ENCODE peak calls at places on chromosomes 5 and 9, in eight cellular contexts. One of them, this sample, is unnamed.

GRCh38 chr5:94969174-94969573 is 315.7 kb downstream of the MCTP1 start:
- DNase-seq in GM12891: no peak
- DNase-seq in HCT116: peak
- DNase-seq in spleen: no peak
- DNase-seq in transverse colon: no peak
- DNase-seq in sigmoid colon: no peak
- DNase-seq in endothelial cell of umbilical vein: peak
- DNase-seq in stomach: no peak
- DNase-seq in this sample: no peak

GRCh38 chr5:72356361-72356760 is 36.2 kb downstream of the PTCD2 start:
- DNase-seq in HCT116: no peak
- DNase-seq in sigmoid colon: no peak
- DNase-seq in transverse colon: no peak
- DNase-seq in spleen: no peak
- DNase-seq in stomach: no peak
- DNase-seq in GM12891: no peak
- DNase-seq in endothelial cell of umbilical vein: no peak
- DNase-seq in this sample: no peak

GRCh38 chr9:130446111-130446861 is 1.5 kb downstream of the ASS1 start:
- DNase-seq in HCT116: no peak
- DNase-seq in spleen: no peak
- DNase-seq in transverse colon: peak
- DNase-seq in endothelial cell of umbilical vein: no peak
- DNase-seq in sigmoid colon: peak
- DNase-seq in GM12891: no peak
- DNase-seq in stomach: peak
- DNase-seq in this sample: peak

GRCh38 chr5:107826311-107827000 is 155.7 kb upstream of the EFNA5 start:
- DNase-seq in endothelial cell of umbilical vein: no peak
- DNase-seq in GM12891: no peak
- DNase-seq in spleen: no peak
- DNase-seq in stomach: no peak
- DNase-seq in HCT116: no peak
- DNase-seq in transverse colon: no peak
- DNase-seq in sigmoid colon: no peak
- DNase-seq in this sample: no peak

GRCh38 chr5:159186319-159186718 is 23.0 kb downstream of the RNF145 start:
- DNase-seq in HCT116: no peak
- DNase-seq in GM12891: no peak
- DNase-seq in spleen: no peak
- DNase-seq in stomach: no peak
- DNase-seq in endothelial cell of umbilical vein: no peak
- DNase-seq in sigmoid colon: no peak
- DNase-seq in transverse colon: no peak
- DNase-seq in this sample: no peak

GRCh38 chr5:68362331-68362730 is 146.8 kb downstream of the PIK3R1 start:
- DNase-seq in stomach: no peak
- DNase-seq in spleen: no peak
- DNase-seq in HCT116: no peak
- DNase-seq in endothelial cell of umbilical vein: no peak
- DNase-seq in transverse colon: no peak
- DNase-seq in sigmoid colon: no peak
- DNase-seq in GM12891: no peak
- DNase-seq in this sample: no peak

GRCh38 chr5:143606043-143606752 is 202.7 kb upstream of the NR3C1 start:
- DNase-seq in HCT116: no peak
- DNase-seq in spleen: no peak
- DNase-seq in sigmoid colon: no peak
- DNase-seq in stomach: no peak
- DNase-seq in endothelial cell of umbilical vein: no peak
- DNase-seq in GM12891: peak
- DNase-seq in transverse colon: no peak
- DNase-seq in this sample: no peak

GRCh38 chr5:80885698-80886000 is 74.5 kb upstream of the RASGRF2 start:
- DNase-seq in GM12891: no peak
- DNase-seq in HCT116: no peak
- DNase-seq in sigmoid colon: no peak
- DNase-seq in endothelial cell of umbilical vein: peak
- DNase-seq in spleen: no peak
- DNase-seq in transverse colon: no peak
- DNase-seq in stomach: no peak
- DNase-seq in this sample: no peak

GRCh38 chr9:69755205-69755604 is 4.6 kb downstream of the PTAR1 start:
- DNase-seq in spleen: no peak
- DNase-seq in stomach: no peak
- DNase-seq in endothelial cell of umbilical vein: no peak
- DNase-seq in sigmoid colon: no peak
- DNase-seq in GM12891: no peak
- DNase-seq in HCT116: no peak
- DNase-seq in transverse colon: no peak
- DNase-seq in this sample: no peak

GRCh38 chr9:118009585-118009984 is 305.4 kb downstream of the TLR4 start:
- DNase-seq in GM12891: no peak
- DNase-seq in sigmoid colon: no peak
- DNase-seq in endothelial cell of umbilical vein: no peak
- DNase-seq in HCT116: no peak
- DNase-seq in spleen: no peak
- DNase-seq in stomach: no peak
- DNase-seq in transverse colon: no peak
- DNase-seq in this sample: no peak

GRCh38 chr9:27715651-27716050 is 142.4 kb upstream of the C9orf72 start:
- DNase-seq in stomach: no peak
- DNase-seq in transverse colon: no peak
- DNase-seq in endothelial cell of umbilical vein: no peak
- DNase-seq in HCT116: no peak
- DNase-seq in spleen: no peak
- DNase-seq in sigmoid colon: no peak
- DNase-seq in GM12891: no peak
- DNase-seq in this sample: no peak

GRCh38 chr5:125412561-125413535 is 666.4 kb upstream of the ZNF608 start:
- DNase-seq in spleen: peak
- DNase-seq in sigmoid colon: peak
- DNase-seq in stomach: peak
- DNase-seq in endothelial cell of umbilical vein: peak
- DNase-seq in GM12891: no peak
- DNase-seq in HCT116: no peak
- DNase-seq in transverse colon: peak
- DNase-seq in this sample: peak

GRCh38 chr9:14222149-14222835 is 91.6 kb downstream of the NFIB start:
- DNase-seq in endothelial cell of umbilical vein: no peak
- DNase-seq in sigmoid colon: no peak
- DNase-seq in stomach: no peak
- DNase-seq in transverse colon: no peak
- DNase-seq in GM12891: no peak
- DNase-seq in HCT116: no peak
- DNase-seq in spleen: no peak
- DNase-seq in this sample: no peak

GRCh38 chr9:2494571-2494970 is 127.0 kb upstream of the VLDLR start:
- DNase-seq in stomach: no peak
- DNase-seq in spleen: no peak
- DNase-seq in transverse colon: no peak
- DNase-seq in HCT116: no peak
- DNase-seq in GM12891: no peak
- DNase-seq in sigmoid colon: no peak
- DNase-seq in endothelial cell of umbilical vein: no peak
- DNase-seq in this sample: no peak

GRCh38 chr5:52993367-52993766 is 4.2 kb downstream of the ITGA2 start:
- DNase-seq in sigmoid colon: no peak
- DNase-seq in HCT116: no peak
- DNase-seq in transverse colon: no peak
- DNase-seq in stomach: no peak
- DNase-seq in GM12891: no peak
- DNase-seq in spleen: no peak
- DNase-seq in endothelial cell of umbilical vein: no peak
- DNase-seq in this sample: no peak

GRCh38 chr9:79939819-79940218 is 368.1 kb downstream of the TLE4 start:
- DNase-seq in HCT116: no peak
- DNase-seq in endothelial cell of umbilical vein: peak
- DNase-seq in transverse colon: no peak
- DNase-seq in stomach: peak
- DNase-seq in spleen: no peak
- DNase-seq in GM12891: no peak
- DNase-seq in sigmoid colon: no peak
- DNase-seq in this sample: no peak

GRCh38 chr9:109493648-109494047 is 4.5 kb downstream of the PTPN3 start:
- DNase-seq in endothelial cell of umbilical vein: no peak
- DNase-seq in transverse colon: no peak
- DNase-seq in stomach: no peak
- DNase-seq in spleen: no peak
- DNase-seq in HCT116: no peak
- DNase-seq in sigmoid colon: no peak
- DNase-seq in GM12891: no peak
- DNase-seq in this sample: no peak

GRCh38 chr9:99666571-99666970 is 155.1 kb upstream of the NR4A3 start:
- DNase-seq in transverse colon: no peak
- DNase-seq in spleen: no peak
- DNase-seq in endothelial cell of umbilical vein: no peak
- DNase-seq in GM12891: no peak
- DNase-seq in sigmoid colon: no peak
- DNase-seq in HCT116: no peak
- DNase-seq in stomach: no peak
- DNase-seq in this sample: no peak

GRCh38 chr5:172417130-172417802 is 37.1 kb downstream of the SH3PXD2B start:
- DNase-seq in sigmoid colon: peak
- DNase-seq in endothelial cell of umbilical vein: no peak
- DNase-seq in spleen: no peak
- DNase-seq in transverse colon: no peak
- DNase-seq in HCT116: no peak
- DNase-seq in GM12891: no peak
- DNase-seq in stomach: no peak
- DNase-seq in this sample: no peak
- TF ChIP-seq POLR2AphosphoS5 in sigmoid colon: no peak
- TF ChIP-seq POLR2AphosphoS5 in endothelial cell of umbilical vein: no peak
- TF ChIP-seq POLR2AphosphoS5 in spleen: no peak
- TF ChIP-seq POLR2AphosphoS5 in transverse colon: no peak
- TF ChIP-seq POLR2AphosphoS5 in HCT116: no peak
- TF ChIP-seq POLR2AphosphoS5 in GM12891: no peak
- TF ChIP-seq POLR2AphosphoS5 in stomach: no peak
- TF ChIP-seq POLR2AphosphoS5 in this sample: no peak

GRCh38 chr5:176548967-176549444 is at the start of gene CDHR2:
- DNase-seq in HCT116: no peak
- DNase-seq in transverse colon: peak
- DNase-seq in endothelial cell of umbilical vein: no peak
- DNase-seq in GM12891: no peak
- DNase-seq in stomach: no peak
- DNase-seq in spleen: no peak
- DNase-seq in sigmoid colon: no peak
- DNase-seq in this sample: no peak
- TF ChIP-seq POLR2A in HCT116: no peak
- TF ChIP-seq POLR2A in transverse colon: peak
- TF ChIP-seq POLR2A in endothelial cell of umbilical vein: no peak
- TF ChIP-seq POLR2A in GM12891: no peak
- TF ChIP-seq POLR2A in stomach: no peak
- TF ChIP-seq POLR2A in spleen: no peak
- TF ChIP-seq POLR2A in sigmoid colon: no peak
- TF ChIP-seq POLR2A in this sample: no peak

GRCh38 chr5:177505075-177505474 is 4.6 kb downstream of the DOK3 start:
- DNase-seq in sigmoid colon: no peak
- DNase-seq in spleen: peak
- DNase-seq in endothelial cell of umbilical vein: no peak
- DNase-seq in GM12891: no peak
- DNase-seq in transverse colon: no peak
- DNase-seq in HCT116: no peak
- DNase-seq in stomach: no peak
- DNase-seq in this sample: no peak

GRCh38 chr5:177501874-177502678 is 4.7 kb upstream of the PDLIM7 start:
- DNase-seq in HCT116: no peak
- DNase-seq in transverse colon: no peak
- DNase-seq in endothelial cell of umbilical vein: no peak
- DNase-seq in sigmoid colon: no peak
- DNase-seq in GM12891: no peak
- DNase-seq in spleen: no peak
- DNase-seq in stomach: no peak
- DNase-seq in this sample: no peak

GRCh38 chr5:177502886-177503285 is 5.5 kb upstream of the PDLIM7 start:
- DNase-seq in HCT116: no peak
- DNase-seq in transverse colon: no peak
- DNase-seq in sigmoid colon: no peak
- DNase-seq in endothelial cell of umbilical vein: no peak
- DNase-seq in GM12891: no peak
- DNase-seq in stomach: no peak
- DNase-seq in spleen: no peak
- DNase-seq in this sample: no peak

GRCh38 chr5:177504086-177505056 is 5.3 kb downstream of the DOK3 start:
- DNase-seq in GM12891: no peak
- DNase-seq in HCT116: no peak
- DNase-seq in stomach: no peak
- DNase-seq in spleen: peak
- DNase-seq in transverse colon: no peak
- DNase-seq in sigmoid colon: no peak
- DNase-seq in endothelial cell of umbilical vein: no peak
- DNase-seq in this sample: no peak

GRCh38 chr5:177503351-177504085 is 6.1 kb downstream of the DOK3 start:
- DNase-seq in endothelial cell of umbilical vein: no peak
- DNase-seq in spleen: no peak
- DNase-seq in sigmoid colon: no peak
- DNase-seq in HCT116: no peak
- DNase-seq in transverse colon: no peak
- DNase-seq in stomach: no peak
- DNase-seq in GM12891: no peak
- DNase-seq in this sample: no peak
- TF ChIP-seq POLR2AphosphoS5 in endothelial cell of umbilical vein: no peak
- TF ChIP-seq POLR2AphosphoS5 in spleen: no peak
- TF ChIP-seq POLR2AphosphoS5 in sigmoid colon: no peak
- TF ChIP-seq POLR2AphosphoS5 in HCT116: no peak
- TF ChIP-seq POLR2AphosphoS5 in transverse colon: no peak
- TF ChIP-seq POLR2AphosphoS5 in stomach: no peak
- TF ChIP-seq POLR2AphosphoS5 in GM12891: no peak
- TF ChIP-seq POLR2AphosphoS5 in this sample: no peak

DNA sequence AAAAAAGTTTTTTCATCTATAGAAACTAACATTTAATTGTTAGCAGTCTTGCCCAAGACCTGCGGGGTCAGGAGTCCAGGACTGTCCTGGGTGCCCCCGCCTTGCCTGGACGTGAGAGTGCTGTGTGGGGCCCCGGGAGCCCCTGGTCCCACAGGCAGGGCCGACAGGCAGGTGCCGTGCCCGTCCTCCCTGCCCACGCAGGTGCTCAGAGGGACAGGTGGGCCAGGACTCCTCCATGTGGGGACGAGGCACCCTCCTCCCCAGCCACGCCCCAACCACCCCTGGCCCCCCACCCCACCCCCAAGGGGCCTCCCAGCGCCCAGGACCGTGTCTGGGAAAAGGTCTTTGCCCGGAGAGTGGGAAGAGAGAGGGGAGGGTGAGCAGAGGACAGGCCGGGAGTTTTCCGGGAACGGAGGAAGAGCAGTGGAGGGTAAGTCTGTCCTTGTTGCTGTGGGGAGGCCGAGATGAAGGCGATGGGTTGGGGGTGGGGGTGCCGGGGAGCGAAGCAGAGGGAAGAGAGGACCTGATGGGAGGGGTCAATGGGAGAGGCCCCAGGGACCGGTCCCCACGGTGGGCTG is 2.7 kb upstream of the LCN12 start:
- DNase-seq in GM12891: no peak
- DNase-seq in HCT116: no peak
- DNase-seq in transverse colon: no peak
- DNase-seq in stomach: no peak
- DNase-seq in sigmoid colon: no peak
- DNase-seq in spleen: peak
- DNase-seq in endothelial cell of umbilical vein: no peak
- DNase-seq in this sample: no peak
- TF ChIP-seq POLR2A in GM12891: no peak
- TF ChIP-seq POLR2A in HCT116: no peak
- TF ChIP-seq POLR2A in transverse colon: no peak
- TF ChIP-seq POLR2A in stomach: no peak
- TF ChIP-seq POLR2A in sigmoid colon: no peak
- TF ChIP-seq POLR2A in spleen: no peak
- TF ChIP-seq POLR2A in endothelial cell of umbilical vein: no peak
- TF ChIP-seq POLR2A in this sample: no peak

This sample was measured in breast epithelium.